ENCODE peak calls at places on chromosomes 3 and 15, in four cellular contexts. One of them, this sample, is unnamed.

GRCh38 chr3:38094999-38095398 is 41.9 kb downstream of the ACAA1 start:
- DNase-seq in IMR-90: no peak
- DNase-seq in GM12878: no peak
- DNase-seq in K562: no peak
- DNase-seq in this sample: no peak

GRCh38 chr3:108394563-108394962 is 98.2 kb downstream of the HHLA2 start:
- DNase-seq in IMR-90: no peak
- DNase-seq in GM12878: no peak
- DNase-seq in K562: no peak
- DNase-seq in this sample: no peak

GRCh38 chr3:35640736-35641135 is 1.4 kb downstream of the ARPP21 start:
- DNase-seq in IMR-90: no peak
- DNase-seq in GM12878: no peak
- DNase-seq in K562: no peak
- DNase-seq in this sample: no peak

GRCh38 chr3:104947946-104948345 is 418.8 kb upstream of the ALCAM start:
- DNase-seq in IMR-90: peak; percentile 79
- DNase-seq in GM12878: no peak
- DNase-seq in K562: no peak
- DNase-seq in this sample: no peak

GRCh38 chr3:14352002-14352627 is 50.3 kb upstream of the SLC6A6 start:
- DNase-seq in IMR-90: peak; percentile 7
- DNase-seq in GM12878: peak; percentile 30
- DNase-seq in K562: peak; percentile 96
- DNase-seq in this sample: peak; percentile 57

GRCh38 chr3:69232447-69232846 is 110.1 kb upstream of the LMOD3 start:
- DNase-seq in IMR-90: no peak
- DNase-seq in GM12878: no peak
- DNase-seq in K562: no peak
- DNase-seq in this sample: no peak

GRCh38 chr15:80942746-80943565 is 46.7 kb downstream of the MESD start:
- DNase-seq in IMR-90: peak; percentile 33
- DNase-seq in GM12878: no peak
- DNase-seq in K562: no peak
- DNase-seq in this sample: no peak

GRCh38 chr3:108159865-108160264 is 62.4 kb downstream of the IFT57 start:
- DNase-seq in IMR-90: peak; percentile 66
- DNase-seq in GM12878: no peak
- DNase-seq in K562: no peak
- DNase-seq in this sample: no peak

GRCh38 chr3:174955513-174956001 is 96.4 kb downstream of the NAALADL2 start:
- DNase-seq in IMR-90: peak; percentile 48
- DNase-seq in GM12878: no peak
- DNase-seq in K562: no peak
- DNase-seq in this sample: peak; percentile 28

GRCh38 chr3:193851416-193851815 is 258.4 kb downstream of the OPA1 start:
- DNase-seq in IMR-90: no peak
- DNase-seq in GM12878: no peak
- DNase-seq in K562: peak; percentile 69
- DNase-seq in this sample: no peak

GRCh38 chr3:58008140-58009025 is at the start of gene FLNB:
- DNase-seq in IMR-90: peak; percentile 54
- DNase-seq in GM12878: no peak
- DNase-seq in K562: peak; percentile 80
- DNase-seq in this sample: peak; percentile 65

GRCh38 chr3:58010562-58010961 is 2.3 kb downstream of the FLNB start:
- DNase-seq in IMR-90: peak; percentile 47
- DNase-seq in GM12878: no peak
- DNase-seq in K562: no peak
- DNase-seq in this sample: no peak

GRCh38 chr3:58011580-58011979 is 3.4 kb downstream of the FLNB start:
- DNase-seq in IMR-90: no peak
- DNase-seq in GM12878: no peak
- DNase-seq in K562: no peak
- DNase-seq in this sample: no peak

GRCh38 chr3:58009026-58009748 is 965 bp downstream of the FLNB start:
- DNase-seq in IMR-90: no peak
- DNase-seq in GM12878: no peak
- DNase-seq in K562: peak; percentile 36
- DNase-seq in this sample: no peak

GRCh38 chr3:58009749-58010535 is 1.7 kb downstream of the FLNB start:
- DNase-seq in IMR-90: no peak
- DNase-seq in GM12878: no peak
- DNase-seq in K562: peak; percentile 20
- DNase-seq in this sample: no peak
- TF ChIP-seq ELK1 in IMR-90: no peak
- TF ChIP-seq ELK1 in GM12878: no peak
- TF ChIP-seq ELK1 in K562: no peak
- TF ChIP-seq ELK1 in this sample: no peak

DNA sequence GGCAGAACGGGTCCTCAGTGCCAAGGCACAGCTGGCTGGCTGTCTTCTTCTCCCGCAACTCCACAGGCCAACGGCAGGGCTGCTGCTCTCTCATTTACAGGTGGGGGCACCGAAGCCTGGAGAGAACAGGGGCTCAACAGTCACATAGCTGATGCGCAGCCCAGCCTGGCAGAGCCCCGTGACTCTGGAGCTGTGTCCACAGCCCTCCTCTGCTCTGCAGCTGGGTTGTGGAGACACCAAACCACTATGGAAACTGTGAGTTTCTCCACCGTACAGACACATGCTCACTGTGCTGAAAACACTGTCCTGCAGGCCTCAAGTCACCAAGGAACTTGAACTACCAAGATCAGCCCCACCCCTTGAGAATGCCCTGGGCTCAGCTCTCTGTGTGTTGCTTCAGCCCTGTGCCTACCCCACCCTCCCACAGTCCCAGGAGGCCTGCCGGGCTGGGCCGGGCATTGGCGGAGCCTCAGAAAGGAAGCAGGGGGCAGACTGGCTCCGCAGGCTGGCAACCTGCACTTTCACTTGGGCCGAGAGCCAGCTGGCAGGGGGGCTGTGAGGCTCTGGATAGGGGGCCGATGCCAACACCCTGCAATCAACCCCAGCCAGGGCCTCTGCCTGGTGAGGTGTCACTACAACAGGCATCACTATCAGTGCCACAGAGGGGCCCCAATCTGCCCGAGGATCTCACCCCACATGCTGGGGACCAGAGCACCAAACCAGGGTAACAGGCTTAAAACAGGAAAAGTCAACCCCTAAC is 113.7 kb upstream of the RPL32 start:
- DNase-seq in IMR-90: no peak
- DNase-seq in GM12878: no peak
- DNase-seq in K562: no peak
- DNase-seq in this sample: no peak
- TF ChIP-seq CTCF in IMR-90: no peak
- TF ChIP-seq CTCF in GM12878: peak; percentile 4
- TF ChIP-seq CTCF in K562: no peak
- TF ChIP-seq CTCF in this sample: no peak

GRCh38 chr3:42867138-42867537 is 8.5 kb downstream of the CYP8B1 start:
- DNase-seq in IMR-90: no peak
- DNase-seq in GM12878: no peak
- DNase-seq in K562: no peak
- DNase-seq in this sample: no peak

GRCh38 chr3:42865256-42865655 is 10.4 kb downstream of the CYP8B1 start:
- DNase-seq in IMR-90: no peak
- DNase-seq in GM12878: no peak
- DNase-seq in K562: no peak
- DNase-seq in this sample: no peak

GRCh38 chr3:42868841-42869240 is 6.8 kb downstream of the CYP8B1 start:
- DNase-seq in IMR-90: no peak
- DNase-seq in GM12878: no peak
- DNase-seq in K562: no peak
- DNase-seq in this sample: no peak

DNA sequence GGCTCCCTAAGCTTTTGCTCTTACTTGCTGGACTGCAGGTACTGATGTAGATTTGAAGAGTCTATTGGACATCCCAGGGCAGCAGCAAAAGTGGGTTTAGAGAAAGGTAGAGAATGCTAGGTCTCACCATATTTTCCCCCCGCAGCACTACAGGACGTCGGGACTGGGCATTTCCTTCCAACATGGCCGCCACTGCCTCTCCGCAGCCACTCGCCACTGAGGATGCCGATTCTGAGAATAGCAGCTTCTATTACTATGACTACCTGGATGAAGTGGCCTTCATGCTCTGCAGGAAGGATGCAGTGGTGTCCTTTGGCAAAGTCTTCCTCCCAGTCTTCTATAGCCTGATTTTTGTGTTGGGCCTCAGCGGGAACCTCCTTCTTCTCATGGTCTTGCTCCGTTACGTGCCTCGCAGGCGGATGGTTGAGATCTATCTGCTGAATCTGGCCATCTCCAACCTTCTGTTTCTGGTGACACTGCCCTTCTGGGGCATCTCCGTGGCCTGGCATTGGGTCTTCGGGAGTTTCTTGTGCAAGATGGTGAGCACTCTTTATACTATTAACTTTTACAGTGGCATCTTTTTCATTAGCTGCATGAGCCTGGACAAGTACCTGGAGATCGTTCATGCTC is 11.2 kb downstream of the CYP8B1 start:
- DNase-seq in IMR-90: no peak
- DNase-seq in GM12878: no peak
- DNase-seq in K562: no peak
- DNase-seq in this sample: no peak
- TF ChIP-seq ELK1 in IMR-90: no peak
- TF ChIP-seq ELK1 in GM12878: no peak
- TF ChIP-seq ELK1 in K562: no peak
- TF ChIP-seq ELK1 in this sample: no peak

GRCh38 chr15:65994832-65995231 is 125.5 kb downstream of the RAB11A start:
- DNase-seq in IMR-90: no peak
- DNase-seq in GM12878: no peak
- DNase-seq in K562: no peak
- DNase-seq in this sample: no peak

GRCh38 chr15:65993762-65994161 is 124.5 kb downstream of the RAB11A start:
- DNase-seq in IMR-90: no peak
- DNase-seq in GM12878: no peak
- DNase-seq in K562: no peak
- DNase-seq in this sample: no peak

GRCh38 chr15:65991721-65992472 is 122.6 kb downstream of the RAB11A start:
- DNase-seq in IMR-90: no peak
- DNase-seq in GM12878: no peak
- DNase-seq in K562: no peak
- DNase-seq in this sample: no peak

GRCh38 chr15:65990298-65990981 is 121.1 kb downstream of the RAB11A start:
- DNase-seq in IMR-90: no peak
- DNase-seq in GM12878: no peak
- DNase-seq in K562: no peak
- DNase-seq in this sample: no peak

DNA sequence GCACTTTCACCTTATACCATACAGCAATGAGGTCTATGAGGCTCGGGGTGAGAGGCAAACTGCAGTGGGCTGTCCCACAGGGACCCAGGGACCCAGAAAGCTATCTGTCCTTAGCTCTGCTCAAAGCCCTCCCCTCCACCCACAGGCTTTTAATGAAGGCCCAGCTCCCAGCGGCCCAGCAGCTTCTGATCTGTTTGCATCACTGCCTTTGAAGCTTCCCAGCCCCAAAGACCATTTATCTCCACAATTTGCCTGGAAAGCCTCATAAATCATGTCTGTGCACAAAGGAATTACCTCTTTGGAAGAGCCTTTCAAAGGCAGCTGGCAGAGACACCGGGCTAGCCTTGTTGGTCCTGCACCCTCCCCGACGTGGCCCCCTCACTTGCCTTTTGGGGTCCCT is 123.9 kb downstream of the RAB11A start:
- DNase-seq in IMR-90: no peak
- DNase-seq in GM12878: no peak
- DNase-seq in K562: no peak
- DNase-seq in this sample: no peak
- TF ChIP-seq CTCF in IMR-90: no peak
- TF ChIP-seq CTCF in GM12878: no peak
- TF ChIP-seq CTCF in K562: no peak
- TF ChIP-seq CTCF in this sample: no peak

This sample was measured in A549.